ENCODE peak calls at places on chromosomes 7 and 10, in seven cellular contexts. O, S, V, L, Q, X and K are unnamed samples.
A peak's percentile ranks its signal among the peaks of the same experiment; 100 is the strongest.

GRCh38 chr7:54985405-54986360 is 33.1 kb upstream of the EGFR start:
- DNase-seq in X (no peak), Q (no peak), O (peak; percentile 52), S (no peak), V (no peak), L (no peak), K (no peak)

GRCh38 chr10:89553064-89553734 is 17.8 kb upstream of the SLC16A12 start:
- DNase-seq in O (no peak), Q (no peak), X (no peak), V (no peak), L (no peak), S (no peak), K (no peak)

GRCh38 chr10:124939290-124939689 is 2.6 kb upstream of the ZRANB1 start:
- DNase-seq in V (no peak), S (no peak), O (no peak), Q (no peak), X (no peak), L (no peak), K (no peak)

GRCh38 chr10:71789871-71790270 is 16.6 kb upstream of the VSIR start:
- DNase-seq in X (no peak), L (no peak), V (no peak), S (no peak), Q (no peak), O (no peak), K (no peak)

GRCh38 chr10:70425096-70425495 is 16.4 kb downstream of the NODAL start:
- DNase-seq in V (no peak), S (no peak), O (no peak), Q (no peak), X (no peak), L (no peak), K (no peak)

GRCh38 chr7:35874881-35875280 is 74.0 kb downstream of the SEPTIN7 start:
- DNase-seq in O (no peak), S (no peak), X (no peak), L (no peak), Q (no peak), V (no peak), K (no peak)

GRCh38 chr10:19250542-19250941 is 201.9 kb downstream of the MALRD1 start:
- DNase-seq in S (no peak), V (no peak), Q (no peak), X (no peak), O (no peak), L (no peak), K (no peak)

GRCh38 chr7:151137076-151137611 is 30.4 kb downstream of the GBX1 start:
- DNase-seq in X (no peak), L (no peak), Q (no peak), S (peak; percentile 11), O (no peak), V (no peak), K (no peak)

GRCh38 chr7:17599733-17600685 is 301.6 kb downstream of the AHR start:
- DNase-seq in O (peak; percentile 52), L (no peak), V (no peak), S (no peak), Q (no peak), X (no peak), K (no peak)

GRCh38 chr10:24723788-24724380 is at the start of gene ARHGAP21:
- DNase-seq in S (peak; percentile 72), Q (peak; percentile 30), O (peak; percentile 25), V (no peak), L (peak; percentile 37), X (peak; percentile 21), K (peak; percentile 20)

GRCh38 chr7:16025696-16026095 is 339.2 kb upstream of the MEOX2 start:
- DNase-seq in L (no peak), S (no peak), Q (no peak), O (no peak), V (no peak), X (no peak), K (no peak)

GRCh38 chr7:121397832-121398231 is 1.7 kb upstream of the FAM3C start:
- DNase-seq in O (no peak), V (no peak), L (no peak), Q (no peak), S (no peak), X (no peak), K (no peak)

GRCh38 chr7:16423761-16424160 is 2.4 kb upstream of the CRPPA start:
- DNase-seq in L (no peak), O (no peak), S (no peak), X (no peak), Q (no peak), V (no peak), K (no peak)

GRCh38 chr10:5888843-5889623 is 660 bp downstream of the ANKRD16 start:
- DNase-seq in L (peak; percentile 39), O (no peak), S (peak; percentile 41), V (no peak), Q (peak; percentile 15), X (no peak), K (peak; percentile 11)

GRCh38 chr7:143408686-143409551 is at the start of gene EPHA1:
- DNase-seq in O (no peak), X (no peak), Q (peak; percentile 46), L (peak; percentile 47), S (peak; percentile 66), V (no peak), K (peak; percentile 36)

GRCh38 chr10:9545073-9545472 is 1472.6 kb upstream of the CELF2 start:
- DNase-seq in X (no peak), L (no peak), Q (no peak), S (no peak), V (no peak), O (no peak), K (no peak)

GRCh38 chr10:105239311-105240215 is 598.5 kb downstream of the SORCS3 start:
- DNase-seq in Q (no peak), V (no peak), S (peak; percentile 36), L (no peak), X (no peak), O (no peak), K (no peak)

GRCh38 chr7:86643478-86644281 is at the start of gene GRM3:
- DNase-seq in V (no peak), S (no peak), O (no peak), X (no peak), L (no peak), Q (no peak), K (no peak)

GRCh38 chr10:124423813-124424212 is 5.1 kb upstream of the OAT start:
- DNase-seq in L (no peak), O (no peak), X (no peak), V (no peak), Q (no peak), S (no peak), K (no peak)

GRCh38 chr7:1852781-1853618 is 182.9 kb downstream of the ELFN1 start:
- DNase-seq in Q (peak; percentile 1), X (no peak), V (no peak), O (no peak), S (no peak), L (no peak), K (no peak)

GRCh38 chr7:46554688-46555422 is 633.8 kb upstream of the IGFBP3 start:
- DNase-seq in Q (no peak), O (no peak), X (no peak), S (no peak), V (no peak), L (no peak), K (no peak)

GRCh38 chr7:151769189-151769821 is 107.6 kb downstream of the PRKAG2 start:
- DNase-seq in Q (no peak), L (no peak), S (no peak), O (no peak), X (no peak), V (no peak), K (no peak)

GRCh38 chr10:6445671-6446278 is 134.3 kb downstream of the PRKCQ start:
- DNase-seq in V (no peak), L (peak; percentile 40), Q (peak; percentile 38), X (no peak), S (no peak), O (no peak), K (peak; percentile 36)

GRCh38 chr10:8180756-8181155 is 126.3 kb downstream of the GATA3 start:
- DNase-seq in V (no peak), L (no peak), O (no peak), S (no peak), Q (no peak), X (no peak), K (no peak)

GRCh38 chr7:98240961-98241673 is 10.9 kb downstream of the TECPR1 start:
- DNase-seq in S (peak; percentile 56), L (no peak), X (no peak), V (no peak), Q (no peak), O (no peak), K (no peak)

GRCh38 chr7:70694357-70694908 is 437.5 kb upstream of the GALNT17 start:
- DNase-seq in Q (no peak), L (peak; percentile 31), V (no peak), X (no peak), O (no peak), S (peak; percentile 44), K (no peak)

GRCh38 chr10:50438049-50438936 is 185.5 kb downstream of the SGMS1 start:
- DNase-seq in V (no peak), X (no peak), L (no peak), S (no peak), O (no peak), Q (no peak), K (no peak)

GRCh38 chr7:44466300-44467216 is 23.9 kb downstream of the NUDCD3 start:
- DNase-seq in V (no peak), X (no peak), O (no peak), L (no peak), Q (no peak), S (no peak), K (no peak)

GRCh38 chr10:115572740-115573455 is 479.7 kb downstream of the ATRNL1 start:
- DNase-seq in S (no peak), Q (no peak), O (no peak), L (no peak), X (no peak), V (no peak), K (no peak)

GRCh38 chr7:66043681-66044497 is 31.7 kb upstream of the ASL start:
- DNase-seq in Q (no peak), L (no peak), O (no peak), X (no peak), V (peak; percentile 45), S (peak; percentile 71), K (peak; percentile 1)

GRCh38 chr7:123601530-123601929 is at the start of gene ASB15:
- DNase-seq in Q (no peak), S (no peak), L (no peak), V (no peak), O (no peak), X (no peak), K (no peak)

GRCh38 chr7:6579446-6579845 is 2.2 kb downstream of the ZDHHC4 start:
- DNase-seq in L (no peak), X (no peak), V (no peak), O (no peak), S (no peak), Q (no peak), K (no peak)

GRCh38 chr10:43857206-43857952 is 208.7 kb upstream of the ZNF32 start:
- DNase-seq in L (no peak), O (no peak), S (no peak), Q (no peak), V (no peak), X (peak; percentile 56), K (no peak)

GRCh38 chr7:114759347-114760062 is 162.4 kb upstream of the MDFIC start:
- DNase-seq in S (no peak), Q (no peak), V (no peak), L (no peak), X (no peak), O (no peak), K (no peak)

GRCh38 chr7:116588225-116588624 is 63.4 kb downstream of the CAV1 start:
- DNase-seq in S (no peak), L (no peak), X (no peak), V (no peak), Q (no peak), O (no peak), K (no peak)

GRCh38 chr10:110643670-110644597 is at the start of gene RBM20:
- DNase-seq in L (no peak), X (no peak), Q (no peak), S (no peak), O (no peak), V (no peak), K (no peak)

GRCh38 chr10:118166951-118167350 is 120.2 kb upstream of the RAB11FIP2 start:
- DNase-seq in Q (no peak), L (no peak), V (no peak), S (no peak), O (no peak), X (no peak), K (no peak)

GRCh38 chr7:120591-120991 is 71.8 kb upstream of the FAM20C start:
- DNase-seq in X (no peak), S (no peak), O (no peak), Q (no peak), V (no peak), L (no peak), K (no peak)